ENCODE peak calls at places on chromosomes 13 and 19, in nine cellular contexts. C is transverse colon, A is stomach, R is upper lobe of left lung, I is sigmoid colon, P is tibial nerve, D is SK-N-SH, U is K562, G is suprapubic skin. F is an unnamed sample.

GRCh38 chr19:1027953-1028902 is 1.8 kb downstream of the CNN2 start:
- DNase-seq in C (peak; percentile 84), A (peak; percentile 80), R (peak; percentile 94), I (peak; percentile 88), P (no peak), D (peak; percentile 86), U (peak; percentile 80), G (peak; percentile 88), F (peak; percentile 92)

GRCh38 chr13:113150545-113151365 is 7.7 kb upstream of the PROZ start:
- DNase-seq in C (no peak), A (no peak), R (no peak), I (no peak), P (no peak), D (no peak), U (no peak), G (no peak), F (no peak)

GRCh38 chr19:10404888-10405808 is 1.8 kb upstream of the CDC37 start:
- DNase-seq in C (no peak), A (no peak), R (peak; percentile 90), I (no peak), P (no peak), D (peak; percentile 42), U (no peak), G (no peak), F (no peak)

GRCh38 chr13:45770886-45771285 is 68.8 kb downstream of the CBY2 start:
- DNase-seq in C (no peak), A (no peak), R (no peak), I (no peak), P (no peak), D (no peak), U (no peak), G (no peak), F (no peak)

GRCh38 chr13:46721054-46721453 is 75.9 kb downstream of the ESD start:
- DNase-seq in C (peak; percentile 39), A (peak; percentile 53), R (no peak), I (no peak), P (peak; percentile 68), D (peak; percentile 53), U (peak; percentile 50), G (no peak), F (peak; percentile 47)

GRCh38 chr13:109145631-109146030 is 516.2 kb downstream of the MYO16 start:
- DNase-seq in C (peak; percentile 30), A (peak; percentile 55), R (no peak), I (no peak), P (peak; percentile 45), D (peak; percentile 79), U (peak; percentile 18), G (no peak), F (peak; percentile 35)

GRCh38 chr19:34310494-34310981 is 54.5 kb upstream of the GPI start:
- DNase-seq in C (peak; percentile 50), A (no peak), R (no peak), I (peak; percentile 40), P (no peak), D (no peak), U (no peak), G (no peak), F (no peak)

GRCh38 chr13:29438772-29439171 is 156.7 kb downstream of the SLC7A1 start:
- DNase-seq in C (no peak), A (no peak), R (no peak), I (no peak), P (no peak), D (no peak), U (no peak), G (no peak), F (no peak)

GRCh38 chr13:44120814-44121505 is 241.3 kb downstream of the LACC1 start:
- DNase-seq in C (no peak), A (no peak), R (no peak), I (no peak), P (no peak), D (no peak), U (no peak), G (no peak), F (no peak)

GRCh38 chr19:35249848-35250711 is 1.3 kb downstream of the LSR start:
- DNase-seq in C (no peak), A (no peak), R (peak; percentile 55), I (peak; percentile 57), P (no peak), D (no peak), U (no peak), G (no peak), F (no peak)

GRCh38 chr19:32232449-32232848 is 113.0 kb upstream of the ZNF507 start:
- DNase-seq in C (no peak), A (no peak), R (no peak), I (no peak), P (no peak), D (no peak), U (no peak), G (no peak), F (no peak)

GRCh38 chr13:31967155-31967554 is 64.4 kb upstream of the FRY start:
- DNase-seq in C (no peak), A (no peak), R (no peak), I (no peak), P (no peak), D (no peak), U (no peak), G (no peak), F (no peak)

GRCh38 chr19:41136636-41137035 is 22.4 kb downstream of the CYP2F1 start:
- DNase-seq in C (no peak), A (no peak), R (peak; percentile 63), I (no peak), P (no peak), D (no peak), U (no peak), G (no peak), F (no peak)

GRCh38 chr19:5804516-5805464 is at the start of gene NRTN:
- DNase-seq in C (peak; percentile 67), A (peak; percentile 69), R (peak; percentile 88), I (peak; percentile 71), P (no peak), D (peak; percentile 82), U (peak; percentile 72), G (no peak), F (peak; percentile 34)

GRCh38 chr13:51767100-51767499 is 36.9 kb downstream of the DHRS12 start:
- DNase-seq in C (no peak), A (no peak), R (no peak), I (no peak), P (no peak), D (no peak), U (no peak), G (no peak), F (no peak)

GRCh38 chr19:18060472-18060871 is 26.3 kb downstream of the IL12RB1 start:
- DNase-seq in C (no peak), A (no peak), R (no peak), I (no peak), P (no peak), D (peak; percentile 52), U (peak; percentile 25), G (no peak), F (no peak)

GRCh38 chr19:18062043-18062442 is 24.7 kb downstream of the IL12RB1 start:
- DNase-seq in C (no peak), A (no peak), R (no peak), I (no peak), P (no peak), D (no peak), U (no peak), G (no peak), F (no peak)

GRCh38 chr19:18059902-18060301 is 26.8 kb downstream of the IL12RB1 start:
- DNase-seq in C (no peak), A (no peak), R (no peak), I (no peak), P (no peak), D (no peak), U (no peak), G (no peak), F (no peak)

GRCh38 chr19:18065173-18065495 is 21.6 kb downstream of the IL12RB1 start:
- DNase-seq in C (no peak), A (no peak), R (no peak), I (no peak), P (no peak), D (no peak), U (no peak), G (no peak), F (no peak)

DNA sequence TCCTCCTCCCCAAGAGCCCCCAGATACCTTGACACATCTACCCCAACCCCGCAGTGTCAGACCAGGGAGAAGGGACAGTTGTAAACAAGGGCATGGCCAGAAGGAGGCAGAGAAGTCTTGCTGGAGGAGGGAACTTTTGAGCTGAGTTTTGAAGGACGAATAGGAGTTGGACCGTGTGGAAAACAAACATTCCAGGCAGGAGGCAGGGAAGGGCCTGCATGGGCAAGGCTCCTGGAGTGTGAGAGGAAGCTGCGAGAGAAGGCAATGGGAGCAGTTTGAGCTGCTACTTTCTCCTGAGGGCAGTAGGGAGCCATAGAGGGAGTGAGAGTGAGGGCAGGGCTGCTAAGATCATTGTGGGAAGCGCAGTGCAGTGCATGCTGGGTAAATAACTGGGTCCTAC is 23.3 kb downstream of the IL12RB1 start:
- DNase-seq in C (no peak), A (no peak), R (no peak), I (no peak), P (no peak), D (peak; percentile 3), U (peak; percentile 65), G (no peak), F (no peak)
- TF ChIP-seq CTCF in C (no peak), A (no peak), R (no peak), I (no peak), P (no peak), D (no peak), U (peak; percentile 64), G (no peak), F (no peak)

DNA sequence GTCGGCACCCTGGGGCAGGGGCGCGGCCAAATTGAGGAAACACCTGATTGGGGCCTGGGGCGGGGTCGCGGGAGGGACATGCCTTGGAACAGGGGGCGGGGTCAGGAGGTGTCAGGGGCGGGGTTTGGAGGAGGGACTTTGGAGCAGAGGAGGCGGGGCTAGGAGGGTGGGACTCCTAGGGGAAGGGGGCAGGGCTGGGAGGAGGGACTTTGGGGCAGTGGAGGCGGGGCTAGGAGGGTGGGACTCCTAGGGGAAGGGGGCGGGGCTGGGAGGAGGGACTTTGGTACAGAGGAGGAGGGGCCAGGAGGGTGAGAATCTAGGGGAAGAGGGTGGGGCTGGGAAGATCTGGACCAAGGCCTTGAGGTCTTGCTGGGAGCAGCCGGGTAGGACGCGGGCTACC is 21.9 kb downstream of the GRIN2D start:
- DNase-seq in C (peak; percentile 92), A (peak; percentile 78), R (peak; percentile 62), I (peak; percentile 84), P (peak; percentile 74), D (peak; percentile 82), U (peak; percentile 96), G (peak; percentile 89), F (peak; percentile 38)
- TF ChIP-seq EP300 in C (no peak), A (no peak), R (no peak), I (no peak), P (no peak), D (no peak), U (no peak), G (no peak), F (no peak)

GRCh38 chr13:23707674-23708073 is 137.5 kb downstream of the TNFRSF19 start:
- DNase-seq in C (no peak), A (no peak), R (no peak), I (no peak), P (no peak), D (no peak), U (peak; percentile 10), G (no peak), F (no peak)
- TF ChIP-seq CTCF in C (no peak), A (no peak), R (no peak), I (no peak), P (peak; percentile 13), D (peak; percentile 35), U (peak; percentile 27), G (no peak), F (no peak)

DNA sequence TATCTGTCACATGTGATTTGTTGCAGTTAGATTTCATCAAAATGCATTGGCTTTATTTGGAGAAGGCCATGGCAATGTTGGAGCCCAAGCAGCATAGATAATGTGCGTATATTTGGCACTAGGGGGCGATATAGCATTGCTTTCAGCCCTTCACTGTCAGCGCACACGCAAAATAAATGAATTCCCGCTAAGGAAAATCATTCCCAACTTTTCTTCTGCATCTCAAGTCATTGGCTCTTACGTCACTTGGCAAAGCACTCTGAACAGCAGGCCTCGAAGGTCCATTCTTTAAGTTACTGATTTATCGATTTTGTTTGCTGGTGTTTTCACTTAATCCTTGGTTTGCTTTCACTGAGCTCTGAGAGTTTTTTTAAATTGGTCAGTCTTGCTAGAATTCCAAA is 97.9 kb upstream of the IPO5 start:
- DNase-seq in C (peak; percentile 10), A (no peak), R (no peak), I (peak; percentile 66), P (peak; percentile 46), D (peak; percentile 62), U (peak; percentile 63), G (no peak), F (peak; percentile 11)
- TF ChIP-seq EP300 in C (no peak), A (no peak), R (no peak), I (no peak), P (peak; percentile 55), D (peak; percentile 9), U (no peak), G (no peak), F (no peak)

F was measured in ovary.